ENCODE peak calls at places on chromosome 13, in ten cellular contexts. R, A, H, G, M, I, O, Y, T and N are unnamed samples.

GRCh38 chr13:35139591-35139990 is 197.5 kb downstream of the NBEA start:
- DNase-seq in R (peak; percentile 69), A (no peak), H (no peak), G (peak; percentile 24), M (no peak), I (no peak), O (no peak), Y (no peak), T (no peak), N (no peak)

GRCh38 chr13:46751811-46752635 is 44.9 kb downstream of the ESD start:
- DNase-seq in R (peak; percentile 18), A (peak; percentile 87), H (no peak), G (no peak), M (peak; percentile 45), I (no peak), O (no peak), Y (no peak), T (no peak), N (no peak)

GRCh38 chr13:113853518-113854237 is 10.2 kb downstream of the GAS6 start:
- DNase-seq in R (peak; percentile 65), A (no peak), H (no peak), G (no peak), M (no peak), I (peak; percentile 73), O (peak; percentile 38), Y (peak; percentile 25), T (no peak), N (peak; percentile 54)

GRCh38 chr13:40983269-40983668 is 35.8 kb downstream of the ELF1 start:
- DNase-seq in R (peak; percentile 15), A (no peak), H (no peak), G (no peak), M (no peak), I (no peak), O (no peak), Y (no peak), T (no peak), N (no peak)

GRCh38 chr13:26881154-26881553 is 120.6 kb upstream of the GPR12 start:
- DNase-seq in R (peak; percentile 28), A (no peak), H (no peak), G (peak; percentile 45), M (no peak), I (no peak), O (peak; percentile 64), Y (no peak), T (no peak), N (no peak)

GRCh38 chr13:88707652-88708051 is 1036.5 kb downstream of the SLITRK5 start:
- DNase-seq in R (no peak), A (no peak), H (no peak), G (no peak), M (no peak), I (no peak), O (no peak), Y (no peak), T (no peak), N (no peak)

GRCh38 chr13:39767791-39768564 is 112.5 kb downstream of the COG6 start:
- DNase-seq in R (no peak), A (peak; percentile 12), H (no peak), G (no peak), M (no peak), I (no peak), O (no peak), Y (no peak), T (no peak), N (no peak)

GRCh38 chr13:113034451-113035208 is 65.6 kb downstream of the MCF2L start:
- DNase-seq in R (peak; percentile 70), A (peak; percentile 26), H (peak; percentile 78), G (peak; percentile 24), M (no peak), I (no peak), O (peak; percentile 71), Y (peak; percentile 60), T (peak; percentile 32), N (no peak)

DNA sequence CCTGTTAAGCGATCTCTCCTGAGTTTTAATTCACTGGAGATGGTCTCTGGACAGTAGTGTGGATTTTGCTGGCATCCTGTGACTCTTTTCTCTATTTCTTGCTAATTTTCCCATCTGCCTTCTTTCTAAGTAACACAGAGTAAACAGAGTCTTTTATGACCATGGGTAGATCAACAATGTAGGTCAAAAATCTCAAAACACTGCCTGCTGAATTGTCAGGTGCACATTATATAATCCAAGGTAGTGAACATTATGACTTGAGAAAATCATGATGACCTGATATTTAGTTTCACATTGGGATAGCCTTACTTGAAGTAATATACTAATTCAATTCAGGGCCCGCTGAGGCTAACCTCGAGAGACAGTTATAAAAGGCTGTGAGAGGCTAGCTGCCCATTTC is 180.7 kb downstream of the TDRD3 start:
- DNase-seq in R (no peak), A (no peak), H (no peak), G (no peak), M (no peak), I (no peak), O (no peak), Y (no peak), T (no peak), N (no peak)
- TF ChIP-seq CTCF in R (no peak), A (no peak), H (no peak), G (no peak), M (no peak), I (no peak), O (no peak), Y (no peak), T (no peak), N (no peak)

GRCh38 chr13:59674616-59675015 is 489.1 kb downstream of the DIAPH3 start:
- DNase-seq in R (no peak), A (no peak), H (no peak), G (no peak), M (no peak), I (no peak), O (no peak), Y (no peak), T (no peak), N (no peak)

GRCh38 chr13:59677430-59677829 is 486.3 kb downstream of the DIAPH3 start:
- DNase-seq in R (no peak), A (no peak), H (no peak), G (no peak), M (no peak), I (no peak), O (no peak), Y (no peak), T (no peak), N (no peak)

GRCh38 chr13:59679239-59679638 is 484.5 kb downstream of the DIAPH3 start:
- DNase-seq in R (no peak), A (no peak), H (no peak), G (no peak), M (no peak), I (no peak), O (no peak), Y (no peak), T (no peak), N (no peak)

GRCh38 chr13:59680429-59681024 is 483.2 kb downstream of the DIAPH3 start:
- DNase-seq in R (peak; percentile 56), A (peak; percentile 36), H (no peak), G (no peak), M (no peak), I (no peak), O (no peak), Y (no peak), T (peak; percentile 17), N (no peak)

DNA sequence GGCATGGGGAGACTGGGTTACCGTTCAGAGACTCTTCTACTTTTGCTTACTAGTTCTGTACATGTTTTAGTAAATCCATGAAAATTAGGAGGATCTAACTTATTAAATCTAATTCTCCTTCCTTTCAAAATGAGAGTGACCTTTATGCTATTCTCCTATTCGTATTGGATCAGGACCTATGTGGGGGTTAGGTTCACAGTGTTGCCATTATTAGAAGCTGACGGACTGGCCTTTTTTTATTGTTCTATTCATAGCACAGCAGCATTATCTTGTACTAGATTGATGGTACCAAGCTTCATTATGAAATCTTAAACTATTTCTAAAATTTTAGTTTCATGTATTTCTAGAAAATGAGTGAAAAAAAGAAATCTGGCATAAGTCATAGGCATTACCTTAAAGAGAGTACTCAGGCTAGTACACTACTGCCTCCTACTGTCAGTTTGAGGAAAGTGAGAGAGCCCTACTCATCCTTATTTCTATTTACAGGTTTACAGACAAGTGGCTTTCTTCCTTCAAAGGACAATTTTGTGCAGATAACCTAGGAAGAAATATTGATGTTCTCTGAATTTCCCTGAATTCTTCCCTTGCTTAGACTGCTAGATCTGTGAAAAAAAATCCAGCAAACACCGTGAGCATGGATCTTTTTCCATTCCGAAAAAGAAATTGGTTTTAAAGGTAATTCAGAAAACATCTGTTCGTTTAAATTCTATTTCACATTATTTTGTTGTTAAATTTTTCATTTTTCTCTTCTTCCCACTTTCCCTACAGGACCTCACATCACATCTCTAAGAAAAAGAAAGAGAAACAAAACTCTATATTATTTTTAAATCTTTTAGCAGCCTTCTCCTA is 485.5 kb downstream of the DIAPH3 start:
- DNase-seq in R (peak; percentile 87), A (peak; percentile 56), H (peak; percentile 51), G (peak; percentile 76), M (no peak), I (no peak), O (no peak), Y (no peak), T (peak; percentile 41), N (no peak)
- TF ChIP-seq CTCF in R (peak; percentile 88), A (peak; percentile 84), H (peak; percentile 79), G (peak; percentile 75), M (peak; percentile 75), I (peak; percentile 88), O (peak; percentile 73), Y (peak; percentile 98), T (peak; percentile 52), N (peak; percentile 88)

GRCh38 chr13:111152836-111153235 is 37.7 kb downstream of the ARHGEF7 start:
- DNase-seq in R (peak; percentile 29), A (peak; percentile 26), H (no peak), G (no peak), M (no peak), I (no peak), O (no peak), Y (no peak), T (no peak), N (no peak)

GRCh38 chr13:111158136-111158805 is 43.2 kb downstream of the ARHGEF7 start:
- DNase-seq in R (peak; percentile 11), A (no peak), H (no peak), G (no peak), M (no peak), I (no peak), O (no peak), Y (no peak), T (no peak), N (no peak)

GRCh38 chr13:111153279-111153976 is 38.3 kb downstream of the ARHGEF7 start:
- DNase-seq in R (peak; percentile 91), A (peak; percentile 96), H (peak; percentile 96), G (peak; percentile 86), M (no peak), I (peak; percentile 97), O (peak; percentile 91), Y (peak; percentile 95), T (peak; percentile 90), N (peak; percentile 97)

GRCh38 chr13:111156421-111156820 is 41.3 kb downstream of the ARHGEF7 start:
- DNase-seq in R (no peak), A (no peak), H (no peak), G (no peak), M (no peak), I (no peak), O (no peak), Y (no peak), T (no peak), N (no peak)

GRCh38 chr13:111153977-111154332 is 38.8 kb downstream of the ARHGEF7 start:
- DNase-seq in R (no peak), A (no peak), H (no peak), G (peak; percentile 26), M (no peak), I (no peak), O (no peak), Y (no peak), T (no peak), N (no peak)
- TF ChIP-seq CTCF in R (peak; percentile 47), A (no peak), H (no peak), G (peak; percentile 51), M (no peak), I (peak; percentile 22), O (no peak), Y (peak; percentile 37), T (no peak), N (no peak)

DNA sequence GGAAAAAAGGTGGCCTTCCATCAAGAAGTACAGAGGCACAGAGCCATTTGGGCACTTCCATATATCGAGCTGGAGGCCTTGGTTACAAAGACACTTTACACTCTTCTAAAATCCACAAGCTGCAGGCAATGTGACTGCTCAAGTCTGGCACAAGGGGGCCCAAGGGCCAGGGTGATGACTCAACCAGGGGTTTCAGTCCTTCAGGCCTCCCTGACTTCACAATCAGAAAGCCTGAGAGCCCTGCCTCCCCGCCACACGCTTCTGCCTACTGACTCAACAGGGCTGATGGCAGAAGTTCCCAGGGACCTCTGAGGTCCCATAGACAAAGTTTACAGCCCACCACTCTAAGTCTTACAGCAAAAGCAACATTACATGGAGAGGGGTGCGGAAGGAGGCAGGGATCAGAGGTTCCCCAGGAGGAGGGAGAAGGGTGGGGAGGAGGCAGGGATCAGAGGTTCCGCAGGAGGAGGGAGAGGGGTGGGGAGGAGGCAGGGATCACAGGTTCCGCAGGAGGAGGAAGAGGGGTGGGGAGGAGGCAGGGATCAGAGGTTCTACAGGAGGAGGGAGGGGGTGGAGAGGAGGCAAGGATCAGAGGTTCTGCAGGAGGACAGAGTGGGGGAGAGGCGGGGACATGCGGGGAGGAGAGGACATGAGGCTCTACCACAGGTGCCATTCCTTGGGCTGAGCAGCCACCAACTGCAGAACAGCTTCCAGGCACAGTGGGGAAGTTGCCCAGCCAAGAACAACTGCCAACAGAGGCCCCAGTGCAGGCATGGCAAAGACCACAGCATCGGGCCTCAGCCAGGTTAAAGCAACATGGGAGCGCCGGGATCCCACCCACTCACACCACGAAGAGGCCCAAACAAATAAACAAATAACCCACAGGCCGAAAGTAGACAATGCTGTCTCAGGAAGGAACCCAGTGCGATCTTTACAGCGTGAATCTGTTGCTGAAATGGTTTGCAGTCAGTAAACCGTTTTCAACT is 52.0 kb downstream of the SLC7A1 start:
- DNase-seq in R (peak; percentile 76), A (peak; percentile 89), H (peak; percentile 14), G (peak; percentile 84), M (peak; percentile 44), I (no peak), O (no peak), Y (peak; percentile 47), T (no peak), N (no peak)
- TF ChIP-seq CTCF in R (peak; percentile 42), A (peak; percentile 45), H (peak; percentile 12), G (peak; percentile 63), M (peak; percentile 44), I (no peak), O (no peak), Y (peak; percentile 37), T (no peak), N (no peak)